ENCODE peak calls at places on chromosomes 4 and X, in eight cellular contexts. One of them, this sample, is unnamed.

GRCh38 chr4:31071807-31072486 is 351.8 kb downstream of the PCDH7 start:
- DNase-seq in colonic mucosa: no peak
- DNase-seq in GM23248: no peak
- DNase-seq in mesenchymal stem cell: no peak
- DNase-seq in IMR-90: peak; percentile 15
- DNase-seq in fibroblast of lung: peak; percentile 45
- DNase-seq in Karpas-422: no peak
- DNase-seq in astrocyte: no peak
- DNase-seq in this sample: peak; percentile 47

GRCh38 chrX:90617710-90618325 is 696.1 kb downstream of the TGIF2LX start:
- DNase-seq in mesenchymal stem cell: no peak
- DNase-seq in colonic mucosa: no peak
- DNase-seq in GM23248: no peak
- DNase-seq in fibroblast of lung: no peak
- DNase-seq in Karpas-422: no peak
- DNase-seq in astrocyte: no peak
- DNase-seq in IMR-90: no peak
- DNase-seq in this sample: no peak

GRCh38 chr4:89949782-89950387 is 55.2 kb downstream of the MMRN1 start:
- DNase-seq in Karpas-422: peak; percentile 60
- DNase-seq in IMR-90: no peak
- DNase-seq in astrocyte: no peak
- DNase-seq in mesenchymal stem cell: no peak
- DNase-seq in colonic mucosa: no peak
- DNase-seq in fibroblast of lung: no peak
- DNase-seq in GM23248: peak; percentile 8
- DNase-seq in this sample: no peak

GRCh38 chr4:69156913-69157312 is 57.6 kb downstream of the UGT2B11 start:
- DNase-seq in fibroblast of lung: no peak
- DNase-seq in IMR-90: no peak
- DNase-seq in colonic mucosa: no peak
- DNase-seq in mesenchymal stem cell: peak; percentile 5
- DNase-seq in astrocyte: no peak
- DNase-seq in Karpas-422: no peak
- DNase-seq in GM23248: peak; percentile 26
- DNase-seq in this sample: peak; percentile 0

GRCh38 chrX:145816607-145817298 is 876 bp upstream of the SLITRK2 start:
- DNase-seq in IMR-90: no peak
- DNase-seq in fibroblast of lung: no peak
- DNase-seq in GM23248: no peak
- DNase-seq in Karpas-422: no peak
- DNase-seq in mesenchymal stem cell: no peak
- DNase-seq in astrocyte: no peak
- DNase-seq in colonic mucosa: no peak
- DNase-seq in this sample: no peak

GRCh38 chr4:37858877-37859276 is 32.0 kb upstream of the TBC1D1 start:
- DNase-seq in fibroblast of lung: peak; percentile 61
- DNase-seq in GM23248: no peak
- DNase-seq in IMR-90: no peak
- DNase-seq in astrocyte: no peak
- DNase-seq in colonic mucosa: no peak
- DNase-seq in Karpas-422: peak; percentile 9
- DNase-seq in mesenchymal stem cell: no peak
- DNase-seq in this sample: peak; percentile 63

GRCh38 chrX:105973387-105973739 is 65.2 kb downstream of the SERPINA7 start:
- DNase-seq in mesenchymal stem cell: no peak
- DNase-seq in colonic mucosa: no peak
- DNase-seq in astrocyte: no peak
- DNase-seq in Karpas-422: no peak
- DNase-seq in IMR-90: no peak
- DNase-seq in GM23248: no peak
- DNase-seq in fibroblast of lung: no peak
- DNase-seq in this sample: no peak

GRCh38 chr4:62135565-62136156 is 935.5 kb downstream of the ADGRL3 start:
- DNase-seq in fibroblast of lung: no peak
- DNase-seq in Karpas-422: no peak
- DNase-seq in IMR-90: no peak
- DNase-seq in mesenchymal stem cell: no peak
- DNase-seq in astrocyte: peak; percentile 20
- DNase-seq in colonic mucosa: no peak
- DNase-seq in GM23248: no peak
- DNase-seq in this sample: peak; percentile 64

GRCh38 chrX:108245462-108245861 is 153.9 kb downstream of the ATG4A start:
- DNase-seq in fibroblast of lung: no peak
- DNase-seq in Karpas-422: no peak
- DNase-seq in mesenchymal stem cell: no peak
- DNase-seq in IMR-90: no peak
- DNase-seq in astrocyte: no peak
- DNase-seq in GM23248: no peak
- DNase-seq in colonic mucosa: no peak
- DNase-seq in this sample: no peak

GRCh38 chr4:168839758-168840385 is 170.2 kb downstream of the CBR4 start:
- DNase-seq in IMR-90: no peak
- DNase-seq in Karpas-422: no peak
- DNase-seq in mesenchymal stem cell: peak; percentile 64
- DNase-seq in GM23248: no peak
- DNase-seq in fibroblast of lung: peak; percentile 90
- DNase-seq in colonic mucosa: no peak
- DNase-seq in astrocyte: no peak
- DNase-seq in this sample: peak; percentile 59
- H3K4me3 ChIP-seq in IMR-90: no peak overlapping the region
- H3K4me3 ChIP-seq in Karpas-422: no peak overlapping the region
- H3K4me3 ChIP-seq in mesenchymal stem cell: no peak overlapping the region
- H3K4me3 ChIP-seq in GM23248: no peak overlapping the region
- H3K4me3 ChIP-seq in fibroblast of lung: no peak overlapping the region
- H3K4me3 ChIP-seq in colonic mucosa: no peak overlapping the region
- H3K4me3 ChIP-seq in astrocyte: no peak overlapping the region
- H3K4me3 ChIP-seq in this sample: peak overlapping the region; percentile 31

GRCh38 chr4:157221895-157222763 is 1.6 kb downstream of the GRIA2 start:
- DNase-seq in GM23248: peak; percentile 12
- DNase-seq in mesenchymal stem cell: no peak
- DNase-seq in Karpas-422: no peak
- DNase-seq in colonic mucosa: no peak
- DNase-seq in astrocyte: peak; percentile 8
- DNase-seq in fibroblast of lung: no peak
- DNase-seq in IMR-90: no peak
- DNase-seq in this sample: peak; percentile 17

GRCh38 chr4:157223446-157223845 is 2.9 kb downstream of the GRIA2 start:
- DNase-seq in colonic mucosa: no peak
- DNase-seq in fibroblast of lung: no peak
- DNase-seq in IMR-90: no peak
- DNase-seq in GM23248: no peak
- DNase-seq in mesenchymal stem cell: no peak
- DNase-seq in astrocyte: no peak
- DNase-seq in Karpas-422: no peak
- DNase-seq in this sample: no peak

GRCh38 chr4:157225096-157225495 is 4.6 kb downstream of the GRIA2 start:
- DNase-seq in astrocyte: no peak
- DNase-seq in IMR-90: no peak
- DNase-seq in Karpas-422: no peak
- DNase-seq in fibroblast of lung: no peak
- DNase-seq in mesenchymal stem cell: no peak
- DNase-seq in colonic mucosa: no peak
- DNase-seq in GM23248: no peak
- DNase-seq in this sample: no peak

GRCh38 chr4:157221426-157221894 is 932 bp downstream of the GRIA2 start:
- DNase-seq in IMR-90: no peak
- DNase-seq in astrocyte: no peak
- DNase-seq in mesenchymal stem cell: no peak
- DNase-seq in Karpas-422: no peak
- DNase-seq in GM23248: no peak
- DNase-seq in fibroblast of lung: no peak
- DNase-seq in colonic mucosa: no peak
- DNase-seq in this sample: no peak

DNA sequence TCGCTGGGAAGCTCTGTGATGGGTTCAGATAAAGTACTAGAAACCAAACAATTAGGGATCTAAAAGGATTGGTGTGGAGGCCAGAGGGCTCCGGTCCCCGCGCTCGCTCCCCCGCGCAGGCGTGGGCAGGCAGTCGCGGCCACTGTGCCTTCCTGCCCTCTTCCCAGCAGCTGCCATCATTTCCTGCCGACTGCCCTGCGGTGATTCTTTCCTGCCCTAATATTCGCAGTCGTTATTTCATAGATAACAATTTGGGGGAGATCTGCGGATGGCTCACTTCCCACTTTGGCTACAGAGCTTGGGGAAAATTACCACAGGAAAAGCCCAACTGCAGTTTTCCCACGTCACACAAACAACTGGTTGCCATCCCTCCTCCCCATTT is 2.2 kb downstream of the GRIA2 start:
- DNase-seq in mesenchymal stem cell: no peak
- DNase-seq in colonic mucosa: no peak
- DNase-seq in GM23248: no peak
- DNase-seq in fibroblast of lung: no peak
- DNase-seq in astrocyte: peak; percentile 13
- DNase-seq in IMR-90: no peak
- DNase-seq in Karpas-422: no peak
- DNase-seq in this sample: no peak
- H3K9ac ChIP-seq in mesenchymal stem cell: peak overlapping the region; percentile 45
- H3K9ac ChIP-seq in colonic mucosa: no peak overlapping the region
- H3K9ac ChIP-seq in GM23248: no peak overlapping the region
- H3K9ac ChIP-seq in fibroblast of lung: no peak overlapping the region
- H3K9ac ChIP-seq in astrocyte: peak overlapping the region; percentile 74
- H3K9ac ChIP-seq in IMR-90: no peak overlapping the region
- H3K9ac ChIP-seq in Karpas-422: no peak overlapping the region
- H3K9ac ChIP-seq in this sample: peak overlapping the region; percentile 64

DNA sequence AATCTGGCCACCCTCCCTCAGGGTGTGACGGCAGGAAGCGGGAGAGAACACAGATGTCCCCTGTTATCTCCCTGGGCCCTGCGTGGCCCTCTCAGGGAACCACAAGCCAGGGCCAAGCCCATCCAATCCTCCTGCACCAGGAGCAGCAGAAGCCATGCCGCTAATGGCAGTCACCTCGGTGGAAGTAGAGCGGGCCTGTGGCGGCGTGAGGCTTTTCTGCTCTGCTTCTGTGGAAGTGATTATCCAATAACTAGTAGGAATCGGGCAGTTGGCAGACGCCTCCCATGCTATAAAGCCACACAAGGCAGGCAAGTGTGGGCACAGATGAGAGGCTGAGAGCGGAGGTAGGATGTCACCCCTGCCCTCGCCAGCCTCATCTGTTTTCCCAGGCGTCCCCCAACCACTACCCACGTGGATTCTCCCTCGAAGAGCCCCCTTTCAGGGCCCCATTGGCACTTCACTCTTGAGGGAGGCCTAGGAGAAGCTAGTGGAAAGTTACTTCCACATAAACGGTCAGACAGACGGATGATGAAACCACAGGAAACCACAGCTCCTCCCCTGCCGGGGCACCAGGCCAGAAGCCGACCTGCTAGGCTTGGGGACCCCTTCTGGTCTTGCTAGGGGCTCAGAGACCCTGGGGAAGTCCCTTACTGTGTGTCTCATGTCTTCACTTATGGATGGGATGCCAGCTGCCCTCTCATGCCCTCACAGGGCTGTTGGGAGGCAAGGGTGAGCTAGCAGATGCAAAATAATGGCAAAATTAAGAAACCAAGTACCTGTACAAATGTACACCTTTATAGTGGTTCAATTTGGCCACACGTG is 18.8 kb upstream of the TMSB4X start:
- DNase-seq in mesenchymal stem cell: peak; percentile 91
- DNase-seq in colonic mucosa: peak; percentile 68
- DNase-seq in fibroblast of lung: peak; percentile 81
- DNase-seq in astrocyte: peak; percentile 74
- DNase-seq in Karpas-422: peak; percentile 85
- DNase-seq in IMR-90: peak; percentile 84
- DNase-seq in GM23248: peak; percentile 72
- DNase-seq in this sample: peak; percentile 92
- H3K4me3 ChIP-seq in mesenchymal stem cell: no peak overlapping the region
- H3K4me3 ChIP-seq in colonic mucosa: no peak overlapping the region
- H3K4me3 ChIP-seq in fibroblast of lung: no peak overlapping the region
- H3K4me3 ChIP-seq in astrocyte: peak overlapping the region; percentile 10
- H3K4me3 ChIP-seq in Karpas-422: peak overlapping the region; percentile 48
- H3K4me3 ChIP-seq in IMR-90: no peak overlapping the region
- H3K4me3 ChIP-seq in GM23248: no peak overlapping the region
- H3K4me3 ChIP-seq in this sample: no peak overlapping the region

GRCh38 chr4:153486281-153487151 is 20.4 kb downstream of the TMEM131L start:
- DNase-seq in GM23248: peak; percentile 93
- DNase-seq in astrocyte: peak; percentile 91
- DNase-seq in fibroblast of lung: peak; percentile 70
- DNase-seq in mesenchymal stem cell: peak; percentile 58
- DNase-seq in Karpas-422: no peak
- DNase-seq in colonic mucosa: no peak
- DNase-seq in IMR-90: peak; percentile 91
- DNase-seq in this sample: peak; percentile 78

GRCh38 chr4:153481474-153481873 is 15.3 kb downstream of the TMEM131L start:
- DNase-seq in mesenchymal stem cell: no peak
- DNase-seq in IMR-90: no peak
- DNase-seq in colonic mucosa: no peak
- DNase-seq in Karpas-422: no peak
- DNase-seq in astrocyte: no peak
- DNase-seq in GM23248: no peak
- DNase-seq in fibroblast of lung: no peak
- DNase-seq in this sample: no peak

GRCh38 chr4:153485860-153486259 is 19.7 kb downstream of the TMEM131L start:
- DNase-seq in colonic mucosa: no peak
- DNase-seq in Karpas-422: no peak
- DNase-seq in fibroblast of lung: no peak
- DNase-seq in GM23248: no peak
- DNase-seq in mesenchymal stem cell: no peak
- DNase-seq in astrocyte: no peak
- DNase-seq in IMR-90: no peak
- DNase-seq in this sample: no peak

GRCh38 chr4:153485374-153485773 is 19.2 kb downstream of the TMEM131L start:
- DNase-seq in colonic mucosa: no peak
- DNase-seq in astrocyte: no peak
- DNase-seq in GM23248: no peak
- DNase-seq in fibroblast of lung: no peak
- DNase-seq in mesenchymal stem cell: no peak
- DNase-seq in IMR-90: no peak
- DNase-seq in Karpas-422: no peak
- DNase-seq in this sample: no peak

DNA sequence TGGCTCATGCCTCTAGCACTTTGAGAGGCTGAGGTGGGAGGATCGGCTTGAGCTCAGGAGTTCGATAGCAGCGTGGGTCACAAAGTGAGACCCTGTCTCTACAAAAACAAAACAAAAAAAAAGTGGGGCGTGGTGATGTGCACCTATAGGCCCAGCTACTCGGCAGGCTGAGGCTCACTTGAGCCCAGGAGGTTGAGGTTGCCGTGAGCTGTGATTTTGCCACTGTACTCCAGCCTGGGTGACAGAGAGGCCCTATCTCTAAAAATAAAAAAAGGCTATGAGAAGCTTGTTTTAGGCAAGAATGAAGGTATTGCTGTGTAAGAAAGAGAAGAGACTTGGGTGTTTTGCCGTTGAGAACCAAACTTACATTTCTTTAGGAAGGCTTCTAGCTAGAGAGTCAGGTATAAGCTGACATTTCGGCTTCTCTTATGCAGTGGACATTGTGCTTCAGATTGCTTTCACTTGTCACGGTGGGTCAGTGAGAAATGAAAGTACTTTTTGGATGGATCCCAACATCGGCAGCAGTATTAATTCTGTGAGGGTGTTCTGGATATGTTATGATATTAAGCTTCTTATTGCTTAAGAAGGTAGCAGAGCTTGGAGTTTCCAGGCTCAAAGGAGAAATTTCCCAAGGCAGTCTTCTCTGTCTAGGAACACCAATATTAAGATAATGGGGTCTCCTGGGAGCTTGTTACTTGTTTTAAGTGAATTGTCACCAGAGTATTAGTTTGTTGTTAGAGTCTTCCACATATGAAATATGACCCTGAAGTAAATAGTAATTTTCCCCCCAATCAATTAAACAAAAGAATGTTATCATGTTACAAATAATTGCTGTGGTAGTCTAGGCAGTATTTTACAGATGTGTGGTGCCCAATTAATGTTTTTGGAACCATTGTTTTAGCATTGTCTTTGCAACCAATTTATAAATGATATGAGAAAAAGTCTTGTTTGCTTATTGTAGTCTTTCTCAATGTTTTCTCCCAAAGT is 17.6 kb downstream of the TMEM131L start:
- DNase-seq in astrocyte: no peak
- DNase-seq in colonic mucosa: no peak
- DNase-seq in GM23248: no peak
- DNase-seq in mesenchymal stem cell: no peak
- DNase-seq in IMR-90: peak; percentile 47
- DNase-seq in fibroblast of lung: peak; percentile 73
- DNase-seq in Karpas-422: no peak
- DNase-seq in this sample: no peak
- H3K9ac ChIP-seq in astrocyte: no peak overlapping the region
- H3K9ac ChIP-seq in colonic mucosa: no peak overlapping the region
- H3K9ac ChIP-seq in GM23248: no peak overlapping the region
- H3K9ac ChIP-seq in mesenchymal stem cell: peak overlapping the region; percentile 36
- H3K9ac ChIP-seq in IMR-90: no peak overlapping the region
- H3K9ac ChIP-seq in fibroblast of lung: no peak overlapping the region
- H3K9ac ChIP-seq in Karpas-422: no peak overlapping the region
- H3K9ac ChIP-seq in this sample: no peak overlapping the region

This sample was measured in adipocyte.